ENCODE peak calls at places on chromosomes 7 and 10, in seven cellular contexts. S, P, M, F, B, U and I are unnamed samples. For H3K9me3 and H3K4me1, the result is how much of the 10 kb centered on the place peaks cover.

GRCh38 chr10:98427011-98427515 is 12.1 kb upstream of the PYROXD2 start:
- DNase-seq in F (no peak), B (no peak), P (no peak), S (no peak), U (peak), M (no peak), I (peak)

GRCh38 chr10:101903827-101904520 is 60.4 kb upstream of the KCNIP2 start:
- DNase-seq in F (no peak), U (no peak), B (no peak), S (no peak), P (no peak), M (peak), I (no peak)

GRCh38 chr10:66888237-66888636 is 37.6 kb upstream of the LRRTM3 start:
- DNase-seq in M (no peak), U (no peak), S (peak), P (no peak), F (no peak), B (no peak), I (no peak)

GRCh38 chr7:148264933-148265557 is 325.5 kb upstream of the C7orf33 start:
- DNase-seq in B (no peak), F (no peak), U (no peak), M (peak), S (peak), P (no peak), I (no peak)

GRCh38 chr10:98309366-98310355 is 41.7 kb upstream of the LOXL4 start:
- DNase-seq in F (peak), P (peak), S (peak), U (peak), M (peak), B (peak), I (peak)

GRCh38 chr7:77655836-77656455 is 40.3 kb upstream of the RSBN1L start:
- DNase-seq in B (no peak), P (no peak), F (no peak), S (peak), M (no peak), U (no peak), I (no peak)

GRCh38 chr10:92849576-92850090 is 1.3 kb downstream of the EXOC6 start:
- DNase-seq in B (no peak), F (peak), M (no peak), P (no peak), S (no peak), U (no peak), I (no peak)

GRCh38 chr7:6106140-6106904 is 75.1 kb downstream of the ANKRD61 start:
- DNase-seq in F (peak), U (peak), S (peak), M (peak), B (peak), P (no peak), I (no peak)

GRCh38 chr7:8751557-8752231 is 318.3 kb downstream of the NXPH1 start:
- DNase-seq in B (no peak), U (no peak), S (no peak), P (no peak), M (no peak), F (no peak), I (no peak)

GRCh38 chr7:45174328-45174610 is 16.7 kb downstream of the RAMP3 start:
- DNase-seq in F (no peak), U (no peak), S (no peak), P (no peak), M (no peak), B (no peak), I (no peak)

GRCh38 chr10:42576338-42576737 is 62.0 kb downstream of the ZNF33B start:
- DNase-seq in M (no peak), B (no peak), S (no peak), P (no peak), U (no peak), F (no peak), I (no peak)
- H3K9me3 ChIP-seq in M (under half), B (under half), S (under half), P (under half), U (under half), F (under half), I (under half)

GRCh38 chr10:110409926-110410325 is 87.8 kb upstream of the DUSP5 start:
- DNase-seq in P (no peak), U (no peak), M (no peak), S (no peak), F (no peak), B (no peak), I (no peak)

GRCh38 chr10:110408943-110409342 is 88.8 kb upstream of the DUSP5 start:
- DNase-seq in P (no peak), B (no peak), S (no peak), U (no peak), F (no peak), M (no peak), I (no peak)

GRCh38 chr10:110409488-110409887 is 88.2 kb upstream of the DUSP5 start:
- DNase-seq in F (no peak), U (no peak), M (no peak), B (no peak), P (no peak), S (no peak), I (no peak)

GRCh38 chr10:110410329-110411046 is 87.2 kb upstream of the DUSP5 start:
- DNase-seq in U (no peak), M (no peak), P (no peak), S (peak), B (no peak), F (peak), I (no peak)

DNA sequence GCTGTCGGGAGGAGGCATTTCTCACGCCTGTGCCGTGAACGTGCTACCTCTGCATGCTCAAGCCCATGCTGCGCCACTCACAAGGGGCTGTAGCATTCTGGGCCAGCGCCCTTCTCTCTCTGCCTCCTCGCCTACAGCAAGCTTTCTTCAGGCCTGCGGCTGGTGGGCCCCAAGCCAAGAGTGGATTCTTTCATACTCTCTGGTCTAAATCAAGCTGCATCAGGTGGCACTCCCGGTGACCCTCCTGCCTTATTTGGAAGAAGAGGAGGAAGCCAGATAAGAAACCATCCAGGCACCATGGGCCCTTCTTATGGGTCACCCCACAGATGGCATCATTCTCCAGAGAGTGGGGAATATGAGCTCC is 86.7 kb upstream of the DUSP5 start:
- DNase-seq in F (peak), M (no peak), U (no peak), P (no peak), B (no peak), S (peak), I (no peak)
- H3K27ac ChIP-seq in F (peak), M (no peak), U (no peak), P (no peak), B (no peak), S (peak), I (no peak)

DNA sequence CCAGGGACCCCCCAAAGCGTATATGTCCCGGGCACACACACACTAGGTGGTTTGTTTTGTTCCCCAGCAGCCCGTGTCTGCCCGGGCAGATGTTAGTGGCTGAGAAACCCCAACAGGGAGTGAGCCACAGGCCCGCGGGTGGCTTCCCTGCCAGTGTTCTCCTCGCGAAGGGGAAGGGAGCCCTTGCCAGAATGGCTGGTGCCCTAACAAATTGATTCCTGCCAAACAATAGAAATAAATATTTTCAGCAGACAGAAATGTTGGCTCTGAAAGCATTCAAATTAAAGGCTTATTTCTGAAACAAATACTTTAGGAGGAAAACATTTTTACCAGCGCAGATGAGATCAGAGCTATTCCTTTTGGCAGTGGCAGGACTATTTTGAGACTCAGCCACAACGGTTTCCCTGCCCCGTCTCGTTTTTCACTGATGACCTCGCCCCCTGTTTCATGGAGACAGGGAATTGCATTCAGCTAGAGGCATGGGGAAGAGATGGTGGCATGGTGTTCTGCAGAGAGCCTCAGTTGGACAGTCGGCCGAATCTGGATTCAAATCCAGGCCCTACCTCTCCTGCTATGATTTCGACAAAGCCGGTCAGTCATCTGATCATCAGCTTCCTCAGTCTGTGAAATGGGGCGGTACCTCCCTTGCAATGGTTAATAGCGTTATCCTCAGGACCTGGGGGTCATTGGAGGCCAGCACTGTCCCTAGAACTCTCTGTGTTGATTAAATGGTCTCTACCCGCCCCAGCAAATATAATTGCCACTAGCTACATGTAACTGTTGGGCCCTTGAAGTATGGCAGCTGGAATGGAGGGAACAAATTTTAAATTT is 84.5 kb downstream of the CUX1 start:
- DNase-seq in B (no peak), F (peak), M (peak), P (no peak), U (no peak), S (no peak), I (no peak)
- H3K4me1 ChIP-seq in B (under half), F (under half), M (under half), P (under half), U (under half), S (under half), I (half or more)

GRCh38 chr10:131776496-131776895 is 124.3 kb upstream of the PPP2R2D start:
- DNase-seq in U (no peak), M (no peak), B (no peak), F (no peak), S (no peak), P (no peak), I (no peak)

GRCh38 chr10:131777162-131777561 is 123.6 kb upstream of the PPP2R2D start:
- DNase-seq in F (no peak), P (no peak), S (no peak), U (no peak), M (no peak), B (no peak), I (no peak)

GRCh38 chr10:131778385-131778784 is 122.4 kb upstream of the PPP2R2D start:
- DNase-seq in S (no peak), M (no peak), F (no peak), B (no peak), U (no peak), P (no peak), I (no peak)

GRCh38 chr10:131778842-131779241 is 122.0 kb upstream of the PPP2R2D start:
- DNase-seq in P (no peak), U (no peak), F (no peak), M (no peak), B (no peak), S (no peak), I (no peak)

GRCh38 chr10:131777921-131778320 is 122.9 kb upstream of the PPP2R2D start:
- DNase-seq in B (no peak), U (no peak), M (no peak), P (no peak), S (no peak), F (no peak), I (no peak)
- H3K9me3 ChIP-seq in B (under half), U (under half), M (under half), P (under half), S (under half), F (under half), I (under half)

DNA sequence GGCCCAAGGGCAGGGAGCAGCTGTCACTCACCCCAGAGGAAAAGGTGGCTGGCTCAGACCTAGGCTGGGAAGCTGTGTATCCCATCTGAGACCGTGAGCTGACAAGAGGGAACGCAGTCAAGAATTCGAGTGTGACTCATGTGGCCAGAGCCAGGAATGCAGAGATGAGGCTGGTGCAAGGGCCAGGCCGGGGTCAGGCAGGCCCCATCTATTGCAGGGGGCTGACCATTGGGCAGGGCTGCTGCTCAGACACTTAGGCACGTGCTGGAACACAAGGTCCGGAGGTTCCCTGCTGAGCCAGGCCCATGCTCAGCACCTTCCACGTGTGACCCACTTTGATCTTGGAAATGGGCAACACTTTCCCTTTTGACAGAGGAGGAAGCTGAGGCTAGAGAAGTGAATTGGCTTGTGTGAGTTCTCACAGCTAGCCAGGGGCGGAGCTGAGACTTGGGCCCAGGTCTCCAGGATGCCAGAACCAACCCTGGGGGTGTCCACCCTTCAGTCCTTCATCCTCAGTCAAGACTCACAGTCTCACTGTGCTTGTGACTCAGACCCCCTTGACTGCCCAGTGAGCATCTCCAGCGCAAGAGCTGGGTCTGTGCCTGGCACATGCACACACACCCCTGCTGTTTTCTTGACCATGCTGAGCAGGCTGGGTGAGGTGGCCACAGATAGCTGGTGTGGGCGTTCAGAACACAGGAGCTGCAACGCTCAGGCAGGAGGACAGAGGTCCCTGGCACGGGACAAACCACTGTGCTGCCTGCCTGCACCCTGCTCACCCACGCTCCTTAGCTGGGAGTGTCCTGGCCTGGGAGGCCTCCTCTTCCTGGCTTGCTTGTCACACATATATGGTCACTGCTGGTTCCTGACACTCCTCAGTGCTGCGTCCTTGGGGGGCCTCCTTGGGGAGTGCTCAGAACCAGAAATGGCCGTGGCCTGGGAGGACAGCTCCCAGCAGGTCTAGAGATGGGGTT is 47.6 kb upstream of the PPIF start:
- DNase-seq in S (peak), U (peak), B (no peak), F (no peak), M (no peak), P (no peak), I (no peak)
- H3K27ac ChIP-seq in S (peak), U (peak), B (peak), F (no peak), M (no peak), P (peak), I (no peak)

GRCh38 chr10:26486304-26486703 is 48.2 kb downstream of the APBB1IP start:
- DNase-seq in F (no peak), M (no peak), S (peak), B (no peak), P (no peak), U (peak), I (no peak)
- H3K4me1 ChIP-seq in F (under half), M (under half), S (under half), B (under half), P (under half), U (under half), I (under half)

DNA sequence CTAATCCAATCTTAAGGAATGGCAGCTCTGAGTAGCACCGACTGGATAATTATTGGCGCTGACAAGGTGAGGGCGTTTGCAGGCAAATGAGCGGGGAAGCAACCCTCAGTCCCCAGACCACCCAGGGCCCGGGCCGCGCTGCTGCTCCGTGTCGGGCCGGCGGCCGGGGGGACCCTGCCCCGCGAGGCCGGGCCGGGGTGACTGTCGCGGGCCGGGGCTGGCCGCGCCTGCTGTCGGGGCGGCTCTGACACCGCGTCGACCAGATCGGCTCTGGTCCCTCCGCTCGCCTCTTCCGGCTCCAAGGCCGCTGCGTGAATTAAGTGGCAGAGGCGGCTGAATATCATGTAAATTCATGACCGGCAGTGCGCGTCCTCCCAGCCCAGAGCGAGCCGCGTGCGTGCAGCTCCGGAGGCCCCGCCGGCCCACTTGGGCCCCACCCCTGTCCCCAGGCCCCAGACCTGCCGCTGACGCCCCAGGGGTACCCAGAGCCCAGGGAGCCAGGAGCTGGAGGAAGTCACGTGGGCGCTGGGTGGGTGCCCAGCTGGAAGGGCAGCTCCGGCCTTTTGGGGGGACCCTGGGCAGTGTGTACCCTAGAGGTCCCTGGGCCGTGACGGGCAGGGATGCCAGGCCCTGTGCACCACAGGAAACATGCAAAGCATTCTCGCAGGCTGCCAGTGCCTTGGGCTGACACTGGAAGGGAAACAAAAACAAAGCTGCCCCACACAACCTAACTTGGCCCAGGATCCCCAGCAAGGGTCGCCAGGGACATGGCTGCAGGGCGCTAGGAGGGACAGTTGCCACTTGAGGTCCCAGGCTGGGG is 584.0 kb upstream of the MKI67 start:
- DNase-seq in P (no peak), U (no peak), B (no peak), S (no peak), F (no peak), M (no peak), I (no peak)
- H3K9me3 ChIP-seq in P (under half), U (under half), B (under half), S (under half), F (under half), M (under half), I (under half)